ENCODE peak calls at places on chromosomes 16 and 17, in seven cellular contexts. U is CD8-positive, alpha-beta T cell; Z is neural crest cell; Y is tibial artery; F is CD4-positive, alpha-beta T cell; E is H9; J is thoracic aorta. T is an unnamed sample.

GRCh38 chr17:72422204-72422504 is 301.3 kb downstream of the SOX9 start:
- DNase-seq in Y (no peak), F (no peak), J (no peak), E (no peak), U (no peak), Z (no peak), T (no peak)

GRCh38 chr16:86218479-86219170 is 291.7 kb upstream of the FOXF1 start:
- DNase-seq in E (no peak), U (no peak), J (no peak), Z (no peak), Y (no peak), F (no peak), T (no peak)

GRCh38 chr16:69187891-69188451 is 1.0 kb downstream of the SNTB2 start:
- DNase-seq in J (no peak), E (no peak), Y (peak; percentile 59), Z (peak; percentile 30), F (peak; percentile 23), U (peak; percentile 45), T (peak; percentile 69)

GRCh38 chr17:73641779-73642580 is 2.3 kb downstream of the SDK2 start:
- DNase-seq in Z (no peak), E (no peak), U (peak; percentile 12), Y (no peak), F (no peak), J (no peak), T (no peak)

GRCh38 chr17:78873519-78874340 is 29.3 kb downstream of the CEP295NL start:
- DNase-seq in J (no peak), E (no peak), F (no peak), Y (no peak), U (no peak), Z (no peak), T (no peak)

GRCh38 chr17:27105636-27106035 is 188.3 kb upstream of the WSB1 start:
- DNase-seq in F (no peak), J (no peak), E (no peak), Z (no peak), Y (no peak), U (no peak), T (no peak)

GRCh38 chr16:1999866-2000514 is 9.6 kb downstream of the ZNF598 start:
- DNase-seq in E (no peak), U (no peak), F (no peak), Z (no peak), Y (no peak), J (no peak), T (no peak)

GRCh38 chr17:79027925-79028491 is 4.0 kb downstream of the C1QTNF1 start:
- DNase-seq in F (no peak), Z (no peak), U (no peak), J (no peak), Y (peak; percentile 70), E (no peak), T (no peak)

GRCh38 chr17:47698749-47699535 is 5.0 kb downstream of the TBKBP1 start:
- DNase-seq in E (peak; percentile 88), F (peak; percentile 74), Y (no peak), Z (peak; percentile 76), U (peak; percentile 84), J (no peak), T (no peak)

GRCh38 chr17:43790311-43790940 is 10.2 kb downstream of the CFAP97D1 start:
- DNase-seq in U (no peak), Y (no peak), F (no peak), E (peak; percentile 65), Z (no peak), J (no peak), T (no peak)

GRCh38 chr16:3459401-3460090 is 16.1 kb downstream of the NAA60 start:
- DNase-seq in J (no peak), U (no peak), Y (no peak), F (no peak), E (no peak), Z (no peak), T (no peak)

GRCh38 chr17:78343433-78344201 is 16.3 kb downstream of the SOCS3 start:
- DNase-seq in U (peak; percentile 84), Z (no peak), Y (no peak), E (peak; percentile 59), F (peak; percentile 85), J (no peak), T (no peak)

GRCh38 chr16:72371307-72372081 is 199.5 kb upstream of the PMFBP1 start:
- DNase-seq in U (no peak), J (no peak), Y (no peak), E (peak; percentile 75), F (no peak), Z (no peak), T (no peak)

GRCh38 chr17:44416558-44417289 is 27.3 kb upstream of the ITGA2B start:
- DNase-seq in J (no peak), F (no peak), Z (no peak), E (no peak), U (no peak), Y (no peak), T (no peak)

GRCh38 chr17:57636274-57636673 is 108.8 kb downstream of the CCDC182 start:
- DNase-seq in E (no peak), U (no peak), J (no peak), Z (no peak), F (no peak), Y (no peak), T (no peak)

GRCh38 chr17:1515640-1516402 is 591 bp downstream of the INPP5K start:
- DNase-seq in E (peak; percentile 82), F (peak; percentile 39), Y (peak; percentile 68), Z (peak; percentile 33), U (peak; percentile 62), J (no peak), T (no peak)

GRCh38 chr17:74768763-74769114 is 7.4 kb downstream of the NAT9 start:
- DNase-seq in Y (no peak), Z (no peak), E (no peak), F (no peak), J (no peak), U (no peak), T (no peak)

DNA sequence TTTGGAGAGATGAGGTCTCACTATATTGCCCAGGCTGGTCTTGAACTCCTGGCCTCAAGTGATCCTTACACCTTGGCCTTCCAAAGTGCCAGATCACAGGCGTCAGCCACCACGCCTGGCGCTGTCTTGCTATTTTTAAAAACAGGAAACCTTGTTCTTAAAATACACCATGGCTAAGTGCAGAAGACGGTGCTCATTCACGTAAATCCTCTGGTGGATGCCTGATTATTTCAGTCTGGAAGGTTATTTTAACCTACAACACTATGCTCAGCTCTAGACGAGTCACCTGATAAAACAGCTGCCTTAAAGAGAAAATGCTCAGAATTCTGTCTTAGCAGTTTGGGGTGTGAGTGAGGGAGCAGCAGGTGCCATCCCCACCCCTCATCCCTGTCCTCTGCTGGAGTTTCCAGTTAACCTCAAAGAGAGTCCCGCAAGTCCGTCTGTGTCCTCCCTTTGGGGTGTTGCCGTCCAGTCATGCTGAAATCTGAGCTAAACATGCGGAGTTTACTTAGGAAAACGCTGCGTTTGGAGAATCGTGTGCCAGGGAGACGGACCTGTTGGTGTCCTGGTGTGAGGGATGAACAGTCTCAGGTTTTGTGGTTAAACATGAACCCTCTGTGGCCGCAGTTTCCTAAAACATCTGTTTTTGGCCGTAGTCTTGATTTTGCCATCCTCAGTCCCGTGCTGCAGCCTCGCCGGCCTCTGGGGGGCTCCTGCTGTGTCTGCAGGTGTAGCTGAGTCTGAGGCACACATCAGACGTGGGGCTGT is 17.1 kb downstream of the SPG7 start:
- DNase-seq in F (no peak), J (no peak), U (no peak), Y (no peak), Z (no peak), E (no peak), T (no peak)
- TF ChIP-seq CTCF in F (no peak), J (no peak), U (no peak), Y (no peak), Z (no peak), E (no peak), T (no peak)

DNA sequence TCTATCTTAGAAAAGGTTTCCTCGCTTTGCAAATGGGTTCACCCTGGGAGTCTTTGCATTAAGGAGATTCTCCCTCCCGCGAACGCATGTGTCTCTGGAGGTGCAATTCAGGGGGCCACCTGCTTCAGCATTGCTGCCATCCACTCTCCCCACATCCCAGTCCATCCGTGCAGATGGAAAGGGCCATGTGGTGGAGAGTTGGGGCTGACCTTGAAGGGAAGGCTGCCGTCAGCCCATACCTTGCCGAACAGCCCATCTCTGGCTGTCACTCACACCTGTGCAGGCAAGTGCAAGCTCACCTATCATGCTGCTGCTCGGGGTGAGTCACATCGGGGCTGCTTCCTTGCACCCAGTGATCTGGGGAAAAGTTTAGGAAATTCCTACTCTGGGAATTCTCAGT is 106.1 kb downstream of the ZNF423 start:
- DNase-seq in J (no peak), E (no peak), Y (no peak), U (no peak), Z (no peak), F (no peak), T (no peak)
- TF ChIP-seq CTCF in J (no peak), E (no peak), Y (no peak), U (no peak), Z (no peak), F (no peak), T (no peak)

DNA sequence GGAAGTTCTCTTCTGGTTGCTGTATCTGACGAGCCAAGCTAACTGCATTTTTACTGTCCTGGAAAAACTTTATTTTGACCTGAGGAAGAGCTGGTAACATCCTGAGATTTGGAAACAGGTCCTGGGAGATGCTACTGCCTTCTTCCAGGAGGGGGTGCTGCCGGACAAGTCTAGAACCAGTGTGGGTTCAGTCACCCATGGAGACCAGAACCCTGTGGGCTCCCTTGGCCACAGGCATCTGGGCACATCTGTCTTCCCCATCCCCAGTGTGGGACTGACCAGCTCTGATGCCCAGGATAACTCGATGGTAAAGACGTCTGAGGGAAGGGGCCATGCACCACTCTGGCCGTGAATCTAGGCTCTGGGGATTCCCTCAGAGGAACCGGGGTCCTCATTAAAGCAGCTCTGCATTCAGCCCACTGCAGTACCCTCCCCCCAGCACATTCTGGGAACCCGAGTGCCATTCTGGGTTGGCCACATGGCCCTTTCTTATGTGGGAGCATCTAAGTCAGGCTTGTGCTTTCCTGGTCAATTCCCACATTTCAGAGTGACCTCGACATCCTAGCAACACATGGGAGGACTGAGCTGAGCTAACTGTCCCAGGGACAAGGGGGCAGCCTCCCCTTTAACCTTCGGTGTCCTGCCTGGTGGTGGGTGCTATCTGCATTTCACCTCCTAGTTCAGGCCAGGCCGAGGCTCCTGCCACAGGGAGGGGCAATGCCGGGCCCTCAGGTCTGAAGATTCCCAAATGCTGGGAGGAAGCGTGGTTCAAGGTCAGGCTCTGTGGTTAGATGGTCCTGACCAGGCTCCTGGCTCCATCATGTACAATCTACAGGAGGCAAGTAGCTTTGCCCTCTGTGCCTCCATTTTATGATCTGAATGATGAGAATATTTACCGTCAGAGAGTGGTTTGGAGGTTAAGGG is 6.4 kb downstream of the C16orf86 start:
- DNase-seq in F (peak; percentile 31), Z (peak; percentile 47), E (peak; percentile 74), Y (peak; percentile 58), J (no peak), U (peak; percentile 53), T (no peak)
- TF ChIP-seq CTCF in F (peak; percentile 64), Z (peak; percentile 68), E (peak; percentile 87), Y (peak; percentile 54), J (peak; percentile 35), U (peak; percentile 25), T (peak; percentile 75)

DNA sequence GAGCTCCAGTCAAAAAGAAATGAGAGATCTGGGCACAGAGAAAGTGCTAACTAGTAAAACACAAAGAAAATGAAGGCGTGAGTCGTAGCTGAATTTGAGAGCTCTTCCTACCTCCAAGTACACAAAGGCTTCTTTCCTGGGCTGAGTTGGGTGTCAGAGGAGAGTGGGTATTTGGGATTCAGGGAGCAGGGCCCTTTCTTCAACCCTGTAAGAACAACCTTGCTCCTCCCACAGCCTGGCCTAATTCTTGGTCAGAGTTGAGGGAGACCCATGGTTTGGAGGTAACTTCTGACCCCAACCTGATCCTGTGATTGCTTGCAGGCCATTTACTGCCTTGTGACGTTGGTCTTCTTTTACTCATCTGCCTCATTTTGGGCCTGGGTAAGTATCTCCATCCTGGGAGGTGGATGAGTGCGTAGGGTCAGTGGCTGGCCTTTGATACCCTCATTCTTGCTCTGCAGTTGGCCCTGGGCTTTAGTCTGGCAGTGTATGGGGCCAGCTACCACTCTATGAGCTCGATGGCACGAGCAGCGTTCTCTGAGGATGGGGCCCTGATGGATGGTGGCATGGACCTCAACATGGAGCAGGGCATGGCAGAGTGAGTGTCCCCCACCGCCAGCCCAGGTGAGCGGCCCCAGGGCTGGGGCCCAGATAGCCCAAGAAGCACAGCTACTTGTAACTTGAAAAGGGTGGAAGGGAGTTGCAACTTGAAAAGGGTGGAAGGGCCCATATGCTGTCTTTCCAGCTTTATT is 1.3 kb downstream of the TMEM208 start:
- DNase-seq in E (no peak), Y (no peak), U (no peak), J (no peak), Z (no peak), F (no peak), T (no peak)
- TF ChIP-seq CTCF in E (no peak), Y (no peak), U (no peak), J (no peak), Z (no peak), F (no peak), T (no peak)

T was measured in type B pancreatic cell.